ENCODE peak calls at places on chromosomes 13 and 19, in eight cellular contexts. W is GM23338, Z is upper lobe of left lung, F is uterus, I is AG04450, P is ascending aorta, V is heart right ventricle, G is psoas muscle. Y is an unnamed sample.

GRCh38 chr13:31045621-31046081 is 113.2 kb downstream of the TEX26 start:
- DNase-seq in Z (no peak), G (peak; percentile 54), F (peak; percentile 56), V (no peak), I (peak; percentile 86), P (peak; percentile 19), W (no peak), Y (peak; percentile 63)

GRCh38 chr13:32594339-32594738 is 8.1 kb downstream of the PDS5B start:
- DNase-seq in G (no peak), W (no peak), V (no peak), I (no peak), Z (no peak), F (no peak), P (no peak), Y (no peak)

GRCh38 chr19:18502633-18503294 is 19.1 kb downstream of the ELL start:
- DNase-seq in V (peak; percentile 56), F (no peak), Z (peak; percentile 73), P (no peak), W (no peak), G (peak; percentile 75), I (no peak), Y (no peak)

GRCh38 chr19:38917921-38918491 is 6.0 kb upstream of the CCER2 start:
- DNase-seq in G (no peak), F (no peak), W (peak; percentile 36), V (no peak), P (no peak), Z (no peak), I (no peak), Y (no peak)

GRCh38 chr19:39997595-39998216 is 846 bp downstream of the ZNF546 start:
- DNase-seq in P (no peak), Z (no peak), W (no peak), I (no peak), G (no peak), F (no peak), V (no peak), Y (no peak)

GRCh38 chr13:27211771-27212364 is 39.5 kb upstream of the RPL21 start:
- DNase-seq in Z (peak; percentile 58), V (no peak), I (peak; percentile 24), F (no peak), P (no peak), G (no peak), W (no peak), Y (no peak)

GRCh38 chr19:1407662-1408299 is 395 bp downstream of the DAZAP1 start:
- DNase-seq in V (peak; percentile 53), Z (peak; percentile 93), P (no peak), F (peak; percentile 53), G (peak; percentile 77), W (no peak), I (no peak), Y (no peak)

GRCh38 chr13:33642374-33643065 is 175.4 kb upstream of the RFC3 start:
- DNase-seq in W (no peak), Z (no peak), P (no peak), V (no peak), I (peak; percentile 88), F (peak; percentile 83), G (peak; percentile 75), Y (no peak)

GRCh38 chr19:58538257-58539168 is 5.4 kb upstream of the TRIM28 start:
- DNase-seq in F (no peak), W (peak; percentile 97), Z (peak; percentile 87), G (no peak), I (no peak), P (no peak), V (peak; percentile 54), Y (no peak)

GRCh38 chr19:991174-991931 is 7.2 kb downstream of the WDR18 start:
- DNase-seq in V (no peak), G (peak; percentile 87), Z (peak; percentile 86), P (no peak), I (no peak), F (peak; percentile 23), W (peak; percentile 67), Y (no peak)

GRCh38 chr19:52170304-52170703 is 1.1 kb downstream of the ZNF836 start:
- DNase-seq in I (no peak), G (no peak), P (no peak), W (peak; percentile 20), V (no peak), Z (no peak), F (no peak), Y (no peak)

GRCh38 chr13:28094311-28094710 is 6.1 kb downstream of the FLT3 start:
- DNase-seq in Z (no peak), F (no peak), I (no peak), G (no peak), W (no peak), P (no peak), V (no peak), Y (no peak)

GRCh38 chr13:113109151-113110047 is 3.8 kb downstream of the F7 start:
- DNase-seq in I (no peak), V (no peak), G (peak; percentile 44), W (peak; percentile 67), P (no peak), F (no peak), Z (peak; percentile 80), Y (no peak)

GRCh38 chr19:5193192-5193591 is 147.4 kb downstream of the PTPRS start:
- DNase-seq in G (no peak), I (no peak), Z (no peak), V (no peak), F (no peak), W (peak; percentile 80), P (no peak), Y (no peak)

GRCh38 chr13:110287031-110287828 is 19.7 kb downstream of the COL4A1 start:
- DNase-seq in V (no peak), W (no peak), Z (no peak), P (no peak), F (no peak), I (no peak), G (no peak), Y (no peak)

DNA sequence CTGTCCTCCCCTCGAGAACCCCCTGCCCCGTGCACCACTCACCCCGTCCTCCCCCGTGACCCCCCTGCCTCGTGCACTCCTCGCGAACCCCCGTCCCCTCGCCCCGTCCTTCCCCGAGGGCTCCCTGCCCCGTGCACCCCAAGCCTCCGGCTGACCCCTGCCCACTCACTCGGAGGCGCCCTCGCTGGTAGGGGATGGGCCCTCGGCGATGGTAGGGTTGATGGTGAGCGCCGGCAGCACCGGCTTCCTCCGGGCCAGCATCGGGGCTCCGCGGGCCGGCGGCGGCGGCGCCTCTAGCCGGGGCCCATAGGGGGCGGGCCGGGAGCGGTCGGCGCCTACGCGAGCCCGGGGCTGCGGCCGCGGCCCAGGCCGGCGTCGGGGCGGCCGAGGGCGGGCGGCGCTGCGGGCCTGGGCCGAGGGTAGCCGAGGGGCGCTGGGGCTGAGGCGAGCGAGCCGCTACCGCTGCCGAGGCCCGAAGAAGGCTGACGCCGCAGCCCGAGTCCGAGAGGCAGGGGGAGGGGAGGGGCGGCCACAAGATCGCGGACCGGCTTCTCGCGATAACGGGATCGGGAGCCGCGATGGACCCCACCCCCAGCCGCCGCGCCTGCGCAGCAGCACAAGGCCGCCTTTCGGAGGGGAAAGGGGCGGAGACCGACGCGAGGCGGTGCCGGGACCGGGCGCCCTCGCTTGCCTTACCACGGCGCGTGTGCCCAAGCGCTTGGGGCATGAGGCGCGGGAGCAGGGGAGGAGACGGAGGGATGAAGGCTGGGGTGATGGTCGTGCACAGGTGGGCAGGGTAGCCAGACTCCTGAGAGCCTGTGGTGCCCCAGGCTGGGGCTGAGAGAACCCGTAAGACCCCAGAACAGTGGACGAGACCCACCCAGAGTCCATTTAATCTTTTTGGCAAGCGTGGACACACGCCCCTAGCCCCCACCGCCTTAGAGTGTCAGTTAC is at the start of gene MAP2K2:
- DNase-seq in P (peak; percentile 59), Z (peak; percentile 99), V (peak; percentile 98), G (peak; percentile 98), W (peak; percentile 95), I (peak; percentile 64), F (peak; percentile 96), Y (peak; percentile 59)
- TF ChIP-seq CTCF in P (peak; percentile 19), Z (no peak), V (no peak), G (no peak), W (no peak), I (no peak), F (no peak), Y (no peak)

DNA sequence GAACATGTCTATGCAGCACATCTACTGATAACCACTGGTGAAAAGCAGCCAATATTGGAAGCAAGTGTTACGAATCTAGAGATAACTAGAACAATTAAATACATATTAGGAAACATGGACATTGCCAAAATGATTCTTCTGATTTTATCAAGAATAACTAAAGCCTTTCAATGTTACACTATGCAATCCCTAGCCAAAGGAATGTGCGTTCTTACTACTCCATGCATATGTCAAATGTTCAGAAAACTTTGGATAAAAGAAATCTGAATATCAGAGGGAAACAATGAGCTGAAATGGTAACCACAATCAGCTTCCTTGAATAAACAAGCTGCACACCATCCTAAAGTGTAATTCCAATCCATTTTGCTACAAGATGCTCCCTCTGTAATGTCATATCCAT is 941 bp upstream of the POSTN start:
- DNase-seq in F (no peak), I (no peak), W (no peak), Z (no peak), V (no peak), P (no peak), G (no peak), Y (no peak)
- H3K4me3 ChIP-seq in F (no peak overlapping the region), I (no peak overlapping the region), W (no peak overlapping the region), Z (no peak overlapping the region), V (no peak overlapping the region), P (no peak overlapping the region), G (no peak overlapping the region), Y (no peak overlapping the region)

DNA sequence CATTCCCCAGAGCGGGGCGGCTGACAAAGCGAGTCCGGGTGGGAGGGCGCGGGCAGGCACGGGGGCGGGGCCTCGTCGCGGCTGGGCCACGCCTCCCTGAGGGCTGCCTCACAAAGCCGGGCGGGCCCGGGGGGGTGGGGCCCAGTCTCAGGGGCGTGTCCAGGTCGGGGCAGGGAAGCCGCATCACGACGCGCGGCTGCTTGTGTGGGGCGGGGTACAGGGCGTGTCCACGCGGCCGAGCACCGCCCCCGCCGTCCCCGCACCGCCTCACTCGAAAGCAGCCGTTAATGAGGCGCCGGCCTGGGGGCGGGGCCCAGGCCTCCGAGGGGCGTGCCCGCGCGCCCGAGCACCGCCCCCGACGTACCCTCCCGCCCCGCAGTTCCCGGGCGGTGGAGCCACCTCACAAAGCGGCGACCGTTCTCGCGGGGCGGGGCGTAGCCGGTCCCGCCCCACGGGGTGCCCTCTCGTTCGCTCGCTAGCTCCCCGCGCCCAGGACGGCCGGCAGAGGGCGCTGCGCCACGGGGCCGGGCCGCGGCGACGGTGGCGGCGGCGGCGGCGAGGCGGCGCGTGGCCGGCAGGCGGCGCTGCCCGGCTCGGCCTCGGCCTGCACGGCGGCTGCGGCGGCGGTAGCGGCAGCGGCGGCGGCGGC is at the start of gene CARM1:
- DNase-seq in P (peak; percentile 98), I (peak; percentile 97), W (peak; percentile 96), F (peak; percentile 99), V (peak; percentile 100), Z (peak; percentile 100), G (peak; percentile 100), Y (peak; percentile 94)
- TF ChIP-seq CTCF in P (peak; percentile 94), I (peak; percentile 49), W (no peak), F (peak; percentile 70), V (peak; percentile 57), Z (peak; percentile 90), G (peak; percentile 76), Y (peak; percentile 50)

GRCh38 chr19:49807888-49808675 is 5.0 kb downstream of the FUZ start:
- DNase-seq in G (no peak), P (no peak), Z (no peak), W (peak; percentile 61), V (no peak), I (no peak), F (no peak), Y (no peak)
- H3K4me3 ChIP-seq in G (peak overlapping the region; percentile 90), P (peak overlapping the region; percentile 80), Z (peak overlapping the region; percentile 87), W (peak overlapping the region; percentile 63), V (no peak overlapping the region), I (peak overlapping the region; percentile 22), F (peak overlapping the region; percentile 67), Y (peak overlapping the region; percentile 52)